ENCODE peak calls at places on chromosomes 16 and 17, in four cellular contexts. A, R, Y and E are unnamed samples.

GRCh38 chr16:4767872-4768548 is 1.0 kb upstream of the ZNF500 start:
- DNase-seq in Y (no peak), R (no peak), A (no peak), E (no peak)

GRCh38 chr16:55301385-55302008 is 22.5 kb upstream of the IRX6 start:
- DNase-seq in Y (no peak), R (no peak), A (no peak), E (no peak)

GRCh38 chr16:73280366-73280765 is 232.4 kb upstream of the ZFHX3 start:
- DNase-seq in Y (no peak), R (no peak), A (no peak), E (no peak)

GRCh38 chr17:5264930-5265329 is 17.2 kb upstream of the RABEP1 start:
- DNase-seq in Y (no peak), R (no peak), A (no peak), E (no peak)

GRCh38 chr17:65393514-65393913 is 167.9 kb downstream of the AXIN2 start:
- DNase-seq in Y (no peak), R (no peak), A (no peak), E (no peak)

GRCh38 chr17:30530346-30531025 is 53.3 kb downstream of the GOSR1 start:
- DNase-seq in A (no peak), R (no peak), Y (peak), E (no peak)

GRCh38 chr16:27740496-27741201 is 190.7 kb downstream of the KATNIP start:
- DNase-seq in A (no peak), Y (no peak), R (no peak), E (no peak)

GRCh38 chr17:29706045-29706431 is 83.3 kb upstream of the CORO6 start:
- DNase-seq in R (no peak), Y (no peak), A (no peak), E (no peak)

GRCh38 chr16:28820016-28820415 is 2.8 kb upstream of the ATXN2L start:
- DNase-seq in R (no peak), Y (no peak), A (no peak), E (no peak)

GRCh38 chr17:78330570-78331224 is 29.2 kb downstream of the SOCS3 start:
- DNase-seq in Y (peak), R (peak), A (no peak), E (no peak)

GRCh38 chr17:45702666-45703266 is 81.4 kb upstream of the CRHR1 start:
- DNase-seq in A (peak), Y (peak), R (no peak), E (peak)

GRCh38 chr17:57236686-57237299 is 19.5 kb upstream of the MSI2 start:
- DNase-seq in A (no peak), R (no peak), Y (no peak), E (no peak)

GRCh38 chr17:6756425-6757012 is 673 bp downstream of the XAF1 start:
- DNase-seq in Y (no peak), R (no peak), A (no peak), E (no peak)

GRCh38 chr17:42559076-42559475 is 2.9 kb upstream of the COASY start:
- DNase-seq in R (no peak), A (no peak), Y (no peak), E (no peak)